ENCODE peak calls at places on chromosomes 5 and 9, in six cellular contexts. T, H, F, L, S and D are unnamed samples.

GRCh38 chr5:150488519-150489357 is 19.2 kb upstream of the NDST1 start:
- DNase-seq in T (peak; percentile 81), H (peak; percentile 80), F (no peak), L (no peak), S (peak; percentile 85), D (no peak)

GRCh38 chr9:101054657-101055056 is 26.1 kb downstream of the PLPPR1 start:
- DNase-seq in T (no peak), H (no peak), F (no peak), L (peak; percentile 68), S (no peak), D (no peak)

GRCh38 chr9:121916008-121916407 is 177.1 kb downstream of the TTLL11 start:
- DNase-seq in T (no peak), H (no peak), F (no peak), L (no peak), S (no peak), D (no peak)

GRCh38 chr5:151471276-151471675 is 23.9 kb downstream of the SLC36A1 start:
- DNase-seq in T (no peak), H (no peak), F (no peak), L (no peak), S (no peak), D (no peak)

GRCh38 chr9:127142931-127143464 is 20.6 kb upstream of the ANGPTL2 start:
- DNase-seq in T (no peak), H (no peak), F (no peak), L (no peak), S (no peak), D (no peak)

GRCh38 chr9:136769710-136770191 is 5.4 kb upstream of the LCN15 start:
- DNase-seq in T (no peak), H (no peak), F (peak; percentile 96), L (peak; percentile 87), S (peak; percentile 66), D (no peak)

GRCh38 chr5:178899289-178899688 is 3.6 kb downstream of the ZFP2 start:
- DNase-seq in T (no peak), H (no peak), F (no peak), L (no peak), S (no peak), D (no peak)

GRCh38 chr5:150516011-150516410 is 8.1 kb downstream of the NDST1 start:
- DNase-seq in T (peak; percentile 68), H (peak; percentile 79), F (peak; percentile 86), L (no peak), S (peak; percentile 48), D (no peak)

GRCh38 chr5:73497537-73498056 is 645 bp upstream of the BTF3 start:
- DNase-seq in T (no peak), H (no peak), F (no peak), L (peak; percentile 37), S (no peak), D (no peak)

GRCh38 chr9:108869092-108869725 is 7.1 kb downstream of the ACTL7A start:
- DNase-seq in T (no peak), H (no peak), F (no peak), L (no peak), S (no peak), D (peak; percentile 40)

GRCh38 chr5:119275146-119275872 is 80.5 kb upstream of the TNFAIP8 start:
- DNase-seq in T (no peak), H (no peak), F (no peak), L (no peak), S (no peak), D (no peak)

GRCh38 chr5:134550271-134551214 is 25.1 kb downstream of the JADE2 start:
- DNase-seq in T (no peak), H (no peak), F (no peak), L (no peak), S (no peak), D (no peak)

GRCh38 chr9:127393680-127394079 is 3.3 kb upstream of the SLC2A8 start:
- DNase-seq in T (no peak), H (no peak), F (no peak), L (no peak), S (no peak), D (no peak)

GRCh38 chr9:35619800-35620158 is 1.6 kb upstream of the CD72 start:
- DNase-seq in T (no peak), H (no peak), F (no peak), L (no peak), S (no peak), D (no peak)

GRCh38 chr5:143678148-143678906 is 133.6 kb upstream of the HMHB1 start:
- DNase-seq in T (no peak), H (no peak), F (no peak), L (no peak), S (no peak), D (no peak)

DNA sequence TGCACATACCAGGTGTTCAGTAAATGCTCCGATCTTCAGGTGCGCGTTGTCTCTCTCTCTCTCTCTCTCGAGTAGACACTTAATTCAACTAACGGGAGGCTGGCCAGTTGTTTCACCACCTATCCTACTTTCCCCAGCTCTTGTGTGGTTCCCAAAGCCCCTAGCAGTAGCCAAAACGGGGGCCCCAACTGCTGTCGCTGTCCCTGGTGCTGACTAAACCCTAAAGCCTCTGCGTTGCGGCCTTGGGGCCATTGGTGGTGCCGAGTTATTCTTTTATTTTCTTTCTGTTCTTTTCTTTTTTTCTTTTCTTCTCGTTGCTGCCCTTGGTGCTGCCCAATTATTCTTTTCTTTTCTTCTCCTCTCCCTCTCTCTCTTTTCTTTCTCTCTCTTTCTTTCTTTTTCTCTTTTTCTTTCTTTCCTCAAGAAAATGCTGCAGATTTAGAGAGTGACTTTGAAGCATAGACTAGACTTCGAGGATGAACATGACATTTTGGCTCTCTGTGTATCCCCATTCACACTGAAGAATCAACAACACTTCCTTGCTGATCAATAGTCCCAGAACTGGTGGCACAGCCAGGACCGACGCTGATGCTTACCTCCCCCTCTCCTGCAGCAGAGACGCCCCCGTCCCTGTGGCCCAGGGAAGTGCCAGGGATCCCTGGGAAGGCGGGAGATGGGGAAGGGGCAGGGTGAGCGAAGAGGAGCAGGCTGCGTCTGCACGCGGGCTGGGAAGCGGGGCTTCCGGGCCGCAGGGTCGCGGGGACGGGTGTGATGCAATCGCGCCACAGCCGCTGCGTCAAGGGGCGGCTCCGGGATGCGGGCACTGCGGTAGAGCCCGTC is at the start of gene FBLL1:
- DNase-seq in T (peak; percentile 23), H (no peak), F (peak; percentile 94), L (peak; percentile 90), S (no peak), D (no peak)
- H3K4me3 ChIP-seq in T (peak within 1 kb of the TSS; percentile 21), H (peak within 1 kb of the TSS; percentile 26), F (peak within 1 kb of the TSS; percentile 60), L (peak within 1 kb of the TSS; percentile 58), S (peak within 1 kb of the TSS; percentile 59), D (peak within 1 kb of the TSS; percentile 22)

GRCh38 chr5:6745706-6746217 is 32.5 kb downstream of the TENT4A start:
- DNase-seq in T (no peak), H (no peak), F (peak; percentile 71), L (peak; percentile 43), S (no peak), D (no peak)
- TF ChIP-seq CTCF in T (peak; percentile 85), H (peak; percentile 75), F (peak; percentile 90), L (peak; percentile 71), S (peak; percentile 76), D (peak; percentile 85)

GRCh38 chr5:53520813-53521212 is 39.6 kb upstream of the NDUFS4 start:
- DNase-seq in T (no peak), H (no peak), F (no peak), L (no peak), S (no peak), D (no peak)
- H3K4me3 ChIP-seq in T (no peak overlapping the region), H (no peak overlapping the region), F (no peak overlapping the region), L (no peak overlapping the region), S (no peak overlapping the region), D (no peak overlapping the region)

GRCh38 chr5:90861843-90862586 is 303.4 kb downstream of the ADGRV1 start:
- DNase-seq in T (no peak), H (no peak), F (no peak), L (no peak), S (no peak), D (no peak)
- TF ChIP-seq CTCF in T (no peak), H (no peak), F (peak; percentile 7), L (peak; percentile 15), S (no peak), D (peak; percentile 37)

GRCh38 chr5:173689171-173689676 is 72.8 kb upstream of the BOD1 start:
- DNase-seq in T (no peak), H (no peak), F (no peak), L (peak; percentile 24), S (no peak), D (peak; percentile 74)

GRCh38 chr5:173693670-173694069 is 77.2 kb upstream of the BOD1 start:
- DNase-seq in T (no peak), H (no peak), F (no peak), L (no peak), S (no peak), D (no peak)

GRCh38 chr5:173688708-173689107 is 72.3 kb upstream of the BOD1 start:
- DNase-seq in T (no peak), H (no peak), F (no peak), L (no peak), S (no peak), D (peak; percentile 9)

GRCh38 chr5:173689713-173690360 is 73.4 kb upstream of the BOD1 start:
- DNase-seq in T (peak; percentile 32), H (no peak), F (peak; percentile 39), L (no peak), S (peak; percentile 63), D (peak; percentile 3)

GRCh38 chr5:173691931-173692330 is 75.5 kb upstream of the BOD1 start:
- DNase-seq in T (no peak), H (no peak), F (no peak), L (no peak), S (no peak), D (no peak)
- H3K4me3 ChIP-seq in T (no peak overlapping the region), H (no peak overlapping the region), F (no peak overlapping the region), L (no peak overlapping the region), S (no peak overlapping the region), D (no peak overlapping the region)

DNA sequence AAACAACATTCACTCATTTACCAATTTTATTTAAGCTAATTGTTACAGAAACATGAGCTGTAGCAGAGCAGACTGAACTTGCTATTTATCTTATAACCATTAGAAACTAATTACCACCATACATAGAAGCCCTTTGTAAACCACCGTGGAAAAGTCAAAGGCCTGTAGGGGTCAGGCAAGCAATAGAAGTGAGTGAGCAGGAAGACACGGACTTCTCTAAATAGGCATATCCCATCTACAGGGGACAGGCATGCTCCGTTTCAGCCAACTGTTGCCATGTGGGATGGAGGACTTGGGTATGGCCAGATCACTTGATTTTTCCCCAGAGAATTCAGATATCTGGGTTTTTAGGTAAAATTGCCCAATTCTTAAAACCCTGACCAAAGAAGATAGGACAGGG is 44.8 kb downstream of the PRRC1 start:
- DNase-seq in T (no peak), H (peak; percentile 19), F (peak; percentile 25), L (peak; percentile 55), S (no peak), D (no peak)
- TF ChIP-seq CTCF in T (peak; percentile 58), H (peak; percentile 35), F (peak; percentile 37), L (peak; percentile 67), S (peak; percentile 56), D (peak; percentile 35)

DNA sequence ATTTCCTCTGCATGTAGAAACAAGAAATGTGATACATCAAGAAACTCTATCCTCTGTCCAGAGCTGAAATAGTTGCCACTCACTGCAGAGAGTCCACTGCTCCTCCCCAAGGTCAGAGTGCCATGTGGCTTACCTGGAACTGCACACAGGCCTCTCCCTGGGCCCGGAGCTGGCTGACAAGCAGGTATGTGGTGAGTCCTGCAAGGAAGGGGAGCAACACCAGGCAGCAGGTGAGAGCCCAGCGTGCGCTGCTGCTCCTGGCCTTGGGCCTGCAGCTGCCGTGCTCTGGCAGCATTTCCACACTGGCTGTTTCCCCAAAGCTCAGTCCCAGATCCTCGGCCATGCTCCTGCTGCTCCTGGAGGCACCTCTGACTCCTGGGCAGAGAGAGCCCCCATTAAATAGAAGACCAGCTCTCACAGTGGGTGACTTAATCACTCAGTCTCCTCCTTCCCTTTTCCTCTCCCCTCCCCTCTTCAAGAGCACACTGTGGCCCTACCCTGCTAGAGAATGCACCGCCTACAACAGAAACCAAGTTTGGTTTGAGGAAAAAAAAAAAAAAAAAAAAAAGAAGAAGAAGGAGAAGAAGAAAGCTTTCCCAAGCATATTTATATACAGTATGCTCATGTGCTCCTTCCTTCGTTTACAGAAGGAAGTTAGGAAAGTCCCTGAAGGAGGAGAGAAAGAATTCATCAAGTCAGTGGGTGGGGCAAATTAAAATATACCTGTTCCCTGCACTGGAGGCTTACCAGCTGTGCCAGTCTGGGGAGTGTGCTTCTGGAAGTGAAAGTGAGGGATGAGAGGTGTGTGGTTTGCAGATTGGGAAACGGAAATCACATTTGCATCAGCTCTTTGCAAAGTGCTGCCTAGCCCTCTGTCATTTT is at the start of gene TNFSF15:
- DNase-seq in T (no peak), H (no peak), F (no peak), L (peak; percentile 18), S (peak; percentile 47), D (no peak)
- H3K4me3 ChIP-seq in T (no peak within 1 kb of the TSS), H (no peak within 1 kb of the TSS), F (no peak within 1 kb of the TSS), L (no peak within 1 kb of the TSS), S (peak within 1 kb of the TSS; percentile 12), D (peak within 1 kb of the TSS; percentile 34)